ENCODE peak calls at places on chromosomes 1 and 21, in four cellular contexts. D, U, L and B are unnamed samples.

GRCh38 chr1:248697907-248698306 is 4.7 kb downstream of the OR14I1 start:
- DNase-seq in D (no peak), U (no peak), L (no peak), B (no peak)

GRCh38 chr1:62391369-62391971 is 45.4 kb upstream of the USP1 start:
- DNase-seq in D (no peak), U (peak; percentile 58), L (no peak), B (no peak)

GRCh38 chr1:201128962-201129361 is 2.0 kb upstream of the ASCL5 start:
- DNase-seq in D (no peak), U (no peak), L (no peak), B (no peak)

GRCh38 chr1:229710746-229711145 is 84.7 kb downstream of the URB2 start:
- DNase-seq in D (no peak), U (no peak), L (no peak), B (no peak)

GRCh38 chr21:37710555-37711293 is 205.5 kb downstream of the KCNJ6 start:
- DNase-seq in D (peak; percentile 15), U (no peak), L (no peak), B (no peak)

GRCh38 chr1:160400646-160401486 is 502 bp downstream of the VANGL2 start:
- DNase-seq in D (peak; percentile 19), U (no peak), L (no peak), B (no peak)

GRCh38 chr1:19033516-19033840 is 77.0 kb upstream of the IFFO2 start:
- DNase-seq in D (no peak), U (no peak), L (no peak), B (no peak)

GRCh38 chr1:92201973-92202372 is 15.7 kb upstream of the C1orf146 start:
- DNase-seq in D (no peak), U (no peak), L (no peak), B (no peak)

GRCh38 chr1:226874579-226875425 is 4.4 kb downstream of the PSEN2 start:
- DNase-seq in D (no peak), U (no peak), L (no peak), B (no peak)

GRCh38 chr1:207259391-207259790 is 62.1 kb upstream of the CD55 start:
- DNase-seq in D (no peak), U (peak; percentile 8), L (no peak), B (no peak)
- TF ChIP-seq CTCF in D (peak; percentile 41), U (peak; percentile 25), L (peak; percentile 32), B (peak; percentile 43)

GRCh38 chr1:199247891-199248290 is 609.1 kb downstream of the PTPRC start:
- DNase-seq in D (no peak), U (no peak), L (no peak), B (no peak)

GRCh38 chr1:199242601-199243000 is 603.8 kb downstream of the PTPRC start:
- DNase-seq in D (no peak), U (no peak), L (no peak), B (no peak)

GRCh38 chr1:199246716-199247115 is 607.9 kb downstream of the PTPRC start:
- DNase-seq in D (no peak), U (no peak), L (no peak), B (no peak)

GRCh38 chr1:199242162-199242561 is 603.3 kb downstream of the PTPRC start:
- DNase-seq in D (no peak), U (no peak), L (no peak), B (no peak)

GRCh38 chr1:199243423-199244061 is 604.7 kb downstream of the PTPRC start:
- DNase-seq in D (peak; percentile 50), U (peak; percentile 68), L (no peak), B (no peak)
- TF ChIP-seq CTCF in D (peak; percentile 59), U (peak; percentile 59), L (peak; percentile 67), B (peak; percentile 40)

DNA sequence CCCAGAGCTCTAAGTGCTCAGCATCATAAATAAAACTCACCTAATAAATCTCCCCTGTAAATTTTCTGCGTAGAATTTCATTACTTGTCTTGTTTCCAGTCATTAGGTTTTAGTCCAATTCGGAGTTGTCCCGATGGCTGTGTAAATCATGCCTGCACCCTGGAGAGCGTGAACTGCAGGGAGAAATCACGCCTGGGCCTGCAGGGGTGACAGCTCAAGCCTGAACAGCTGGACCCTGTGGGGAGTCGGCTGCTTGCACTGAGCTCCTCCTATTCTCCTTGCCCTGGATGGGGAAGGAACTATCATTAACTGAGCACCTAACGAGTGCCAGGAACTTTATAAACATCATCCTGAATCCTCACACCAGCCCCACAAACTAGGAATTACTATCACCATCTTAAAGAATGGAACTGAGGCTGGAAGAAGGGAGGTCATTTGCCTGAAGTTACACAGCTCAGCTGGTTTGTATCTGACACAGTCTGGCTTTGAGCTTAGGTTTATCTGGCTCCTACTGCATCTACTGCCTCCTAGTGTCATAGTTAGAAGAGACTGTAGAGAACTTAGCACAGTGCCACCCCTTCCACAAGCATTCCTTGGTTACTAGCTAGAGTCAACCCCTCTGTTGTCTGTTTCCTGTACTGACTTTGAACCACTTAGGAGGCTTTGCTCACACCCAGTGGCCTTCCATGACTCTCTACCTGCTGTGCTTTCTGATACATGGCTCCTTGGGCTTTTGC is 25.1 kb upstream of the POU3F1 start:
- DNase-seq in D (no peak), U (no peak), L (peak; percentile 16), B (no peak)
- TF ChIP-seq CTCF in D (no peak), U (no peak), L (peak; percentile 62), B (peak; percentile 25)

DNA sequence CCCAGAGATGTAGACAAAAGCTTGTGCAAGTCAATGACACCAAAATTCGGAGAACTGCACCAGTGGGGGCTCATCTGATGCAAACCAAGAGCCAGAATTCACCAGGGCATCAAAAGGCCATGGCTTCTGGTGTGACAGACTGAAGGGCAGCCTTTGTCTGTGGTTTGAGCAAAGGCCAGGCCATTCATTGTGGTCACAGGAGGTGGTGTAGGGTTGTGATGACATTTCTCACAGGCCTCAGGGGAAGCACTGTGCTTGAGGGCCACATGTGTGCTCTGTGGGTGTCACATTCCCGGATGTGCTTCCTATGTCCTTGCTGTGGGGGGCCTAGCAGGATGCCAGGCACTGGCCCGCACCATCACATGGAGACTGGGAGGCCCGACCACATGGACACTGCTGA is 22.5 kb upstream of the KCNE1 start:
- DNase-seq in D (no peak), U (no peak), L (no peak), B (no peak)
- TF ChIP-seq CTCF in D (no peak), U (no peak), L (no peak), B (no peak)

GRCh38 chr1:22231995-22232690 is 89.2 kb upstream of the WNT4 start:
- DNase-seq in D (no peak), U (no peak), L (no peak), B (no peak)
- TF ChIP-seq CTCF in D (no peak), U (no peak), L (no peak), B (no peak)

DNA sequence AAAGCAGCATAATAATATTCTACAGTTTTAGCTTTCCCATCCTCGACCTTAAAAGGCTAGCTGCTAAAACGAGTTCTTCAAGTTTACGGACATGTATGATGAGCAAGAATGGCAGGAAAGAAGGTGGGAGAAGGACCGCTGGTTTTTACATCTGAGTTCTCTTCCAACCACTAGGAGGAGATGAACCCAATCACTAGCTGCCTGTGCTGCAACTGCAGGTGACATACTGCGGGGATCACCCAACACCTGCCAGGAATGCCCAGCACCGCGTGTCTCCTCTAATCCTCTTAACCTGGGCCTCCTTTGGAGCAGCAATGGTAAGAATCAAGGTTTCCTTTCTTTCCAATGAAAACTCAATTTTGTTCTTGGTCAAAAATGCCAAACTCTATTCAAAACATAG is 23.5 kb downstream of the TOR3A start:
- DNase-seq in D (no peak), U (no peak), L (no peak), B (no peak)
- TF ChIP-seq CTCF in D (no peak), U (peak; percentile 48), L (peak; percentile 62), B (peak; percentile 40)

GRCh38 chr1:218659911-218660677 is 315.0 kb downstream of the TGFB2 start:
- DNase-seq in D (no peak), U (no peak), L (no peak), B (no peak)

GRCh38 chr1:218656301-218657037 is 311.3 kb downstream of the TGFB2 start:
- DNase-seq in D (no peak), U (no peak), L (no peak), B (no peak)

GRCh38 chr1:218660678-218661053 is 315.5 kb downstream of the TGFB2 start:
- DNase-seq in D (no peak), U (no peak), L (peak; percentile 82), B (no peak)

GRCh38 chr1:218658899-218659298 is 313.8 kb downstream of the TGFB2 start:
- DNase-seq in D (no peak), U (no peak), L (peak; percentile 96), B (no peak)

GRCh38 chr1:218658294-218658693 is 313.2 kb downstream of the TGFB2 start:
- DNase-seq in D (no peak), U (no peak), L (no peak), B (no peak)
- TF ChIP-seq CTCF in D (no peak), U (no peak), L (peak; percentile 23), B (no peak)